ENCODE peak calls at places on chromosome 22, in five cellular contexts. U, N, X, S and W are unnamed samples.

GRCh38 chr22:46416537-46417267 is 81.2 kb downstream of the TRMU start:
- DNase-seq in N (no peak), S (no peak), X (no peak), U (no peak), W (no peak)

GRCh38 chr22:37647928-37648327 is 8.5 kb downstream of the SH3BP1 start:
- DNase-seq in N (no peak), S (no peak), U (no peak), X (no peak), W (no peak)

GRCh38 chr22:36197601-36198146 is 3.9 kb downstream of the APOL4 start:
- DNase-seq in U (no peak), X (no peak), N (no peak), S (no peak), W (no peak)

GRCh38 chr22:39999144-39999757 is 4.5 kb downstream of the FAM83F start:
- DNase-seq in X (no peak), N (peak), S (no peak), U (no peak), W (no peak)

GRCh38 chr22:33303109-33303508 is 244.9 kb upstream of the SYN3 start:
- DNase-seq in N (no peak), U (no peak), X (no peak), S (no peak), W (no peak)

GRCh38 chr22:45083659-45084305 is 74.0 kb upstream of the PHF21B start:
- DNase-seq in N (peak), X (no peak), U (no peak), S (no peak), W (peak)

GRCh38 chr22:18023509-18024275 is 669 bp downstream of the MICAL3 start:
- DNase-seq in U (peak), S (peak), X (peak), N (peak), W (peak)

GRCh38 chr22:35661377-35661937 is 13.2 kb downstream of the APOL6 start:
- DNase-seq in U (no peak), X (no peak), S (no peak), N (peak), W (no peak)

GRCh38 chr22:50691521-50691920 is 18.9 kb downstream of the SHANK3 start:
- DNase-seq in S (no peak), X (no peak), N (peak), U (peak), W (peak)

GRCh38 chr22:39674536-39674935 is 104.0 kb downstream of the CACNA1I start:
- DNase-seq in S (no peak), N (no peak), U (no peak), X (no peak), W (no peak)

GRCh38 chr22:42688914-42689275 is 31.8 kb downstream of the A4GALT start:
- DNase-seq in X (no peak), U (no peak), S (no peak), N (no peak), W (no peak)

GRCh38 chr22:44092636-44093220 is 68.6 kb downstream of the PARVB start:
- DNase-seq in S (no peak), X (no peak), N (no peak), U (no peak), W (no peak)

GRCh38 chr22:41345807-41346335 is 35.9 kb upstream of the TEF start:
- DNase-seq in S (no peak), N (no peak), X (no peak), U (no peak), W (no peak)

GRCh38 chr22:48900626-48901025 is 927.0 kb downstream of the BRD1 start:
- DNase-seq in U (no peak), N (no peak), S (no peak), X (no peak), W (no peak)

GRCh38 chr22:46830001-46830715 is 67.7 kb downstream of the TBC1D22A start:
- DNase-seq in S (no peak), N (peak), X (no peak), U (no peak), W (peak)

GRCh38 chr22:18056161-18056666 is 21.6 kb upstream of the PEX26 start:
- DNase-seq in S (peak), U (peak), X (no peak), N (peak), W (peak)

GRCh38 chr22:45968751-45969413 is 8.1 kb downstream of the WNT7B start:
- DNase-seq in N (peak), X (no peak), S (no peak), U (no peak), W (peak)

GRCh38 chr22:47174671-47175111 is 412.2 kb downstream of the TBC1D22A start:
- DNase-seq in X (no peak), S (no peak), N (no peak), U (no peak), W (no peak)

GRCh38 chr22:49692499-49693225 is 135.0 kb downstream of the BRD1 start:
- DNase-seq in S (no peak), N (no peak), X (no peak), U (no peak), W (no peak)

GRCh38 chr22:43922123-43922522 is 1.5 kb upstream of the PNPLA3 start:
- DNase-seq in N (no peak), U (no peak), X (no peak), S (no peak), W (peak)

GRCh38 chr22:50672471-50673230 is at the start of gene SHANK3:
- DNase-seq in S (no peak), X (no peak), N (no peak), U (no peak), W (no peak)